ENCODE peak calls at places on chromosome 13, in four cellular contexts. One of them, this sample, is unnamed.

GRCh38 chr13:74461011-74461410 is 326.8 kb upstream of the KLF12 start:
- DNase-seq in adipocyte: no peak
- DNase-seq in brain microvascular endothelial cell: no peak
- DNase-seq in psoas muscle: no peak
- DNase-seq in this sample: no peak

GRCh38 chr13:67229438-67230242 is 496 bp downstream of the PCDH9 start:
- DNase-seq in psoas muscle: no peak
- DNase-seq in brain microvascular endothelial cell: peak
- DNase-seq in adipocyte: no peak
- DNase-seq in this sample: no peak

GRCh38 chr13:26246154-26246553 is 7.8 kb upstream of the CDK8 start:
- DNase-seq in brain microvascular endothelial cell: no peak
- DNase-seq in psoas muscle: no peak
- DNase-seq in adipocyte: no peak
- DNase-seq in this sample: no peak

GRCh38 chr13:98496239-98496668 is 80.7 kb downstream of the STK24 start:
- DNase-seq in psoas muscle: peak
- DNase-seq in adipocyte: no peak
- DNase-seq in brain microvascular endothelial cell: no peak
- DNase-seq in this sample: no peak

GRCh38 chr13:94217370-94217769 is 262.1 kb downstream of the DCT start:
- DNase-seq in adipocyte: no peak
- DNase-seq in brain microvascular endothelial cell: peak
- DNase-seq in psoas muscle: no peak
- DNase-seq in this sample: no peak

GRCh38 chr13:101474419-101474957 is 22.0 kb downstream of the ITGBL1 start:
- DNase-seq in adipocyte: peak
- DNase-seq in brain microvascular endothelial cell: peak
- DNase-seq in psoas muscle: no peak
- DNase-seq in this sample: no peak

GRCh38 chr13:30052127-30052526 is 201.7 kb upstream of the UBL3 start:
- DNase-seq in adipocyte: no peak
- DNase-seq in psoas muscle: no peak
- DNase-seq in brain microvascular endothelial cell: no peak
- DNase-seq in this sample: no peak

GRCh38 chr13:33316890-33317289 is 31.3 kb upstream of the STARD13 start:
- DNase-seq in brain microvascular endothelial cell: no peak
- DNase-seq in psoas muscle: no peak
- DNase-seq in adipocyte: no peak
- DNase-seq in this sample: no peak

GRCh38 chr13:42804244-42804868 is 23.0 kb downstream of the FAM216B start:
- DNase-seq in psoas muscle: no peak
- DNase-seq in brain microvascular endothelial cell: no peak
- DNase-seq in adipocyte: peak
- DNase-seq in this sample: no peak

GRCh38 chr13:97459215-97459772 is 25.3 kb downstream of the RAP2A start:
- DNase-seq in brain microvascular endothelial cell: no peak
- DNase-seq in psoas muscle: no peak
- DNase-seq in adipocyte: no peak
- DNase-seq in this sample: no peak
- H3K4me3 ChIP-seq in brain microvascular endothelial cell: no peak
- H3K4me3 ChIP-seq in psoas muscle: no peak
- H3K4me3 ChIP-seq in adipocyte: peak
- H3K4me3 ChIP-seq in this sample: no peak

GRCh38 chr13:76937416-76937815 is 10.9 kb upstream of the ACOD1 start:
- DNase-seq in adipocyte: peak
- DNase-seq in psoas muscle: no peak
- DNase-seq in brain microvascular endothelial cell: peak
- DNase-seq in this sample: no peak
- H3K4me3 ChIP-seq in adipocyte: peak
- H3K4me3 ChIP-seq in psoas muscle: no peak
- H3K4me3 ChIP-seq in brain microvascular endothelial cell: no peak
- H3K4me3 ChIP-seq in this sample: no peak

GRCh38 chr13:111658150-111659100 is 338.0 kb downstream of the TEX29 start:
- DNase-seq in brain microvascular endothelial cell: no peak
- DNase-seq in psoas muscle: no peak
- DNase-seq in adipocyte: no peak
- DNase-seq in this sample: no peak
- H3K4me3 ChIP-seq in brain microvascular endothelial cell: no peak
- H3K4me3 ChIP-seq in psoas muscle: no peak
- H3K4me3 ChIP-seq in adipocyte: no peak
- H3K4me3 ChIP-seq in this sample: no peak

GRCh38 chr13:113043001-113043630 is 62.5 kb upstream of the F7 start:
- DNase-seq in brain microvascular endothelial cell: no peak
- DNase-seq in adipocyte: no peak
- DNase-seq in psoas muscle: no peak
- DNase-seq in this sample: no peak
- H3K4me3 ChIP-seq in brain microvascular endothelial cell: no peak
- H3K4me3 ChIP-seq in adipocyte: no peak
- H3K4me3 ChIP-seq in psoas muscle: no peak
- H3K4me3 ChIP-seq in this sample: no peak

GRCh38 chr13:45702088-45702487 is at the start of gene CBY2:
- DNase-seq in adipocyte: no peak
- DNase-seq in psoas muscle: no peak
- DNase-seq in brain microvascular endothelial cell: no peak
- DNase-seq in this sample: no peak
- H3K4me3 ChIP-seq in adipocyte: no peak
- H3K4me3 ChIP-seq in psoas muscle: no peak
- H3K4me3 ChIP-seq in brain microvascular endothelial cell: no peak
- H3K4me3 ChIP-seq in this sample: no peak